ENCODE peak calls at places on chromosomes 12 and 14, in six cellular contexts. Q, R, J, C, G and P are unnamed samples.

GRCh38 chr12:121793501-121793835 is at the start of gene RHOF:
- DNase-seq in Q (peak; percentile 51), R (no peak), J (no peak), C (peak; percentile 94), G (peak; percentile 86), P (no peak)

GRCh38 chr12:132481771-132482745 is 7.9 kb upstream of the FBRSL1 start:
- DNase-seq in Q (no peak), R (no peak), J (no peak), C (peak; percentile 69), G (no peak), P (no peak)

GRCh38 chr14:43481864-43482263 is 1025.2 kb downstream of the FSCB start:
- DNase-seq in Q (no peak), R (no peak), J (no peak), C (no peak), G (no peak), P (no peak)

GRCh38 chr14:104577457-104578301 is 1.9 kb upstream of the C14orf180 start:
- DNase-seq in Q (no peak), R (no peak), J (no peak), C (no peak), G (no peak), P (no peak)

GRCh38 chr14:48670939-48671338 is 915.2 kb downstream of the RPS29 start:
- DNase-seq in Q (no peak), R (no peak), J (no peak), C (peak; percentile 32), G (no peak), P (no peak)

GRCh38 chr12:54948171-54948570 is 36.4 kb downstream of the TESPA1 start:
- DNase-seq in Q (no peak), R (no peak), J (no peak), C (no peak), G (no peak), P (no peak)

GRCh38 chr12:47190271-47190750 is 110.6 kb upstream of the AMIGO2 start:
- DNase-seq in Q (no peak), R (no peak), J (no peak), C (no peak), G (no peak), P (no peak)

GRCh38 chr14:63896278-63896720 is 43.5 kb downstream of the SYNE2 start:
- DNase-seq in Q (no peak), R (peak; percentile 70), J (peak; percentile 65), C (no peak), G (no peak), P (no peak)

GRCh38 chr14:65281991-65282908 is 130.3 kb upstream of the FUT8 start:
- DNase-seq in Q (no peak), R (no peak), J (no peak), C (no peak), G (no peak), P (peak; percentile 81)

GRCh38 chr14:24094839-24095195 is 706 bp downstream of the PCK2 start:
- DNase-seq in Q (no peak), R (no peak), J (no peak), C (no peak), G (peak; percentile 70), P (no peak)

GRCh38 chr12:1918081-1918874 is at the start of gene CACNA2D4:
- DNase-seq in Q (no peak), R (peak; percentile 3), J (peak; percentile 49), C (peak; percentile 81), G (no peak), P (peak; percentile 28)

GRCh38 chr12:66190519-66191406 is 1.7 kb downstream of the IRAK3 start:
- DNase-seq in Q (no peak), R (no peak), J (no peak), C (no peak), G (no peak), P (no peak)

GRCh38 chr14:39267592-39268112 is 33.9 kb downstream of the MIA2 start:
- DNase-seq in Q (no peak), R (peak; percentile 9), J (no peak), C (no peak), G (no peak), P (no peak)

GRCh38 chr14:24339284-24340151 is at the start of gene RIPK3:
- DNase-seq in Q (no peak), R (no peak), J (no peak), C (peak; percentile 94), G (peak; percentile 87), P (no peak)

GRCh38 chr14:44586910-44587309 is 79.8 kb upstream of the FSCB start:
- DNase-seq in Q (no peak), R (no peak), J (no peak), C (no peak), G (no peak), P (no peak)

GRCh38 chr12:55830601-55831406 is 1.4 kb upstream of the DNAJC14 start:
- DNase-seq in Q (peak; percentile 68), R (peak; percentile 87), J (peak; percentile 92), C (peak; percentile 87), G (peak; percentile 85), P (peak; percentile 86)

GRCh38 chr12:120870415-120870814 is 33.7 kb downstream of the SPPL3 start:
- DNase-seq in Q (no peak), R (no peak), J (no peak), C (no peak), G (no peak), P (no peak)

GRCh38 chr12:52003591-52003990 is 3.2 kb upstream of the TAMALIN start:
- DNase-seq in Q (no peak), R (no peak), J (no peak), C (no peak), G (no peak), P (no peak)

GRCh38 chr12:121801601-121802484 is 2.0 kb upstream of the SETD1B start:
- DNase-seq in Q (no peak), R (peak; percentile 18), J (no peak), C (no peak), G (no peak), P (no peak)

GRCh38 chr12:80040075-80040738 is 59.1 kb upstream of the OTOGL start:
- DNase-seq in Q (no peak), R (no peak), J (no peak), C (no peak), G (no peak), P (no peak)

GRCh38 chr12:121142171-121142950 is 9.7 kb downstream of the P2RX7 start:
- DNase-seq in Q (no peak), R (no peak), J (no peak), C (no peak), G (no peak), P (no peak)

GRCh38 chr12:15599266-15600037 is 189.7 kb downstream of the EPS8 start:
- DNase-seq in Q (peak; percentile 50), R (peak; percentile 36), J (peak; percentile 61), C (no peak), G (no peak), P (no peak)

GRCh38 chr12:113347892-113348291 is 10.5 kb upstream of the PLBD2 start:
- DNase-seq in Q (no peak), R (no peak), J (no peak), C (no peak), G (no peak), P (no peak)

GRCh38 chr14:37650356-37651037 is 55.1 kb downstream of the TTC6 start:
- DNase-seq in Q (no peak), R (no peak), J (no peak), C (no peak), G (no peak), P (no peak)

GRCh38 chr14:59028476-59029202 is 159.8 kb upstream of the DAAM1 start:
- DNase-seq in Q (peak; percentile 74), R (peak; percentile 30), J (no peak), C (peak; percentile 66), G (no peak), P (peak; percentile 45)

GRCh38 chr14:61934385-61934784 is 172.2 kb downstream of the SNAPC1 start:
- DNase-seq in Q (no peak), R (no peak), J (no peak), C (no peak), G (no peak), P (no peak)

GRCh38 chr14:72256055-72256454 is 323.8 kb downstream of the RGS6 start:
- DNase-seq in Q (no peak), R (no peak), J (no peak), C (no peak), G (no peak), P (no peak)

DNA sequence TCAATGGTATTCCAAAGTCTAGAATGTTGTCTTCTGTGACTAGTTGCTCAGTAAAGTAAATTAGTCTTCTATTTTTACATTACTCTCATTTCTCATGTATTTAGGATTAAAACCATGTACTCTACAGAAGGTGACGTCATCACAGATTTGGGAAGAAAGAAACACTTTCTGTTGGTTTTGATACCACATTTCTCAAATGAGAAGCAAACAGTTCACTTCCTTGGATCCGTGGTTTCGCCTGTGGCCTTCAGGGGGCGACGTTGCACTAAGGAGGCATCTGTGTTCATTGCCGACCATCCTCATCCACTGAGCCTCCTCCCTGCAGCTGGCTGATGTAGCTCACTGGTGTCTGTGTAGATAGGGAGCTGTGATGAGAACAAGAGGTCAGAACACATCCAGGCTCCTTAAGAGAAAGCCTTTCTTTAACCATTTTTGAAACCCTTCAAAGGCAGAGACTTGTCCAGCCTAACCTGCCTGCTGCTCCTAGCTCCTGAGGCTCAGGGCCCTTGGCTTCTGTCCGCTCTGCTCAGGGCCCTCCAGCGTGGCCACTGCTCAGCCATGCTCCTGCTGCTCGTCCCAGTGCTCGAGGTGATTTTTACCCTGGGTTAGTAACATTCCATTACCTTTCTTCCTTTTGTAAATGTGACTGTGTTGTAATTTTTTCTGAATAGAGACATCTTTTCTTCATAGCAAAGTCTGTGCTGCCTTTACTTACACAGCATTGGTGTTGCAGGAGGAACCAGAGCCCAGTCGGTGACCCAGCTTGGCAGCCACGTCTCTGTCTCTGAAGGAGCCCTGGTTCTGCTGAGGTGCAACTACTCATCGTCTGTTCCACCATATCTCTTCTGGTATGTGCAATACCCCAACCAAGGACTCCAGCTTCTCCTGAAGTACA is 220.6 kb upstream of the OR4E1 start:
- DNase-seq in Q (peak; percentile 15), R (no peak), J (no peak), C (no peak), G (no peak), P (peak; percentile 4)
- TF ChIP-seq CTCF in Q (peak; percentile 39), R (no peak), J (no peak), C (peak; percentile 30), G (peak; percentile 43), P (peak; percentile 25)

GRCh38 chr12:58656254-58657009 is 263.9 kb downstream of the LRIG3 start:
- DNase-seq in Q (no peak), R (no peak), J (no peak), C (no peak), G (no peak), P (no peak)
- H3K27ac ChIP-seq in Q (no peak overlapping the region), R (no peak overlapping the region), J (no peak overlapping the region), C (no peak overlapping the region), G (no peak overlapping the region), P (no peak overlapping the region)

GRCh38 chr14:75232597-75232996 is 46.0 kb upstream of the FOS start:
- DNase-seq in Q (no peak), R (no peak), J (no peak), C (no peak), G (no peak), P (no peak)

GRCh38 chr14:75226755-75227544 is 50.5 kb upstream of the TMED10 start:
- DNase-seq in Q (no peak), R (no peak), J (no peak), C (no peak), G (no peak), P (no peak)

GRCh38 chr14:75229576-75229922 is 49.1 kb upstream of the FOS start:
- DNase-seq in Q (no peak), R (no peak), J (no peak), C (no peak), G (no peak), P (no peak)

GRCh38 chr14:75231320-75231719 is 47.3 kb upstream of the FOS start:
- DNase-seq in Q (no peak), R (no peak), J (no peak), C (no peak), G (no peak), P (no peak)

GRCh38 chr14:75229923-75230792 is 48.5 kb upstream of the FOS start:
- DNase-seq in Q (no peak), R (no peak), J (no peak), C (no peak), G (peak; percentile 67), P (no peak)
- TF ChIP-seq CTCF in Q (peak; percentile 26), R (peak; percentile 27), J (no peak), C (peak; percentile 34), G (no peak), P (no peak)

GRCh38 chr12:21655594-21655993 is 2.0 kb downstream of the LDHB start:
- DNase-seq in Q (no peak), R (no peak), J (no peak), C (no peak), G (no peak), P (no peak)
- H3K27ac ChIP-seq in Q (no peak overlapping the region), R (no peak overlapping the region), J (peak overlapping the region; percentile 98), C (no peak overlapping the region), G (no peak overlapping the region), P (no peak overlapping the region)